ENCODE peak calls at places on chromosome 13, in four cellular contexts. One of them, this sample, is unnamed.

GRCh38 chr13:44651209-44651608 is 75.1 kb upstream of the TSC22D1 start:
- DNase-seq in right atrium auricular region: no peak
- DNase-seq in CD8-positive, alpha-beta T cell: no peak
- DNase-seq in GM13977: no peak
- DNase-seq in this sample: no peak

GRCh38 chr13:101452519-101453485 is at the start of gene ITGBL1:
- DNase-seq in CD8-positive, alpha-beta T cell: no peak
- DNase-seq in right atrium auricular region: no peak
- DNase-seq in GM13977: peak
- DNase-seq in this sample: no peak

GRCh38 chr13:44842158-44842557 is 147.1 kb downstream of the NUFIP1 start:
- DNase-seq in GM13977: no peak
- DNase-seq in right atrium auricular region: peak
- DNase-seq in CD8-positive, alpha-beta T cell: no peak
- DNase-seq in this sample: no peak

GRCh38 chr13:50082426-50083283 is 67.4 kb downstream of the KCNRG start:
- DNase-seq in GM13977: peak
- DNase-seq in CD8-positive, alpha-beta T cell: peak
- DNase-seq in right atrium auricular region: no peak
- DNase-seq in this sample: no peak

GRCh38 chr13:103246581-103247200 is 180.5 kb upstream of the SLC10A2 start:
- DNase-seq in GM13977: no peak
- DNase-seq in CD8-positive, alpha-beta T cell: no peak
- DNase-seq in right atrium auricular region: no peak
- DNase-seq in this sample: no peak

GRCh38 chr13:101449971-101450748 is 2.3 kb upstream of the ITGBL1 start:
- DNase-seq in CD8-positive, alpha-beta T cell: no peak
- DNase-seq in right atrium auricular region: no peak
- DNase-seq in GM13977: no peak
- DNase-seq in this sample: no peak

GRCh38 chr13:93522486-93522885 is 295.9 kb downstream of the GPC6 start:
- DNase-seq in right atrium auricular region: no peak
- DNase-seq in GM13977: no peak
- DNase-seq in CD8-positive, alpha-beta T cell: no peak
- DNase-seq in this sample: no peak

GRCh38 chr13:108915095-108915633 is 285.8 kb downstream of the MYO16 start:
- DNase-seq in CD8-positive, alpha-beta T cell: no peak
- DNase-seq in right atrium auricular region: no peak
- DNase-seq in GM13977: no peak
- DNase-seq in this sample: no peak

GRCh38 chr13:27289016-27289665 is 18.5 kb downstream of the RASL11A start:
- DNase-seq in right atrium auricular region: no peak
- DNase-seq in GM13977: no peak
- DNase-seq in CD8-positive, alpha-beta T cell: no peak
- DNase-seq in this sample: no peak

GRCh38 chr13:114259374-114259773 is 22.0 kb upstream of the UPF3A start:
- DNase-seq in CD8-positive, alpha-beta T cell: no peak
- DNase-seq in right atrium auricular region: no peak
- DNase-seq in GM13977: no peak
- DNase-seq in this sample: no peak

GRCh38 chr13:71912524-71912923 is 45.5 kb upstream of the DACH1 start:
- DNase-seq in CD8-positive, alpha-beta T cell: no peak
- DNase-seq in right atrium auricular region: no peak
- DNase-seq in GM13977: no peak
- DNase-seq in this sample: no peak

GRCh38 chr13:110445722-110446569 is 115.6 kb downstream of the RAB20 start:
- DNase-seq in GM13977: no peak
- DNase-seq in CD8-positive, alpha-beta T cell: no peak
- DNase-seq in right atrium auricular region: no peak
- DNase-seq in this sample: no peak

GRCh38 chr13:39266426-39266825 is 228.2 kb downstream of the NHLRC3 start:
- DNase-seq in CD8-positive, alpha-beta T cell: no peak
- DNase-seq in GM13977: no peak
- DNase-seq in right atrium auricular region: no peak
- DNase-seq in this sample: no peak

GRCh38 chr13:37539176-37539575 is 59.4 kb downstream of the POSTN start:
- DNase-seq in GM13977: no peak
- DNase-seq in right atrium auricular region: no peak
- DNase-seq in CD8-positive, alpha-beta T cell: no peak
- DNase-seq in this sample: no peak

GRCh38 chr13:39129253-39129652 is 91.0 kb downstream of the NHLRC3 start:
- DNase-seq in GM13977: no peak
- DNase-seq in CD8-positive, alpha-beta T cell: no peak
- DNase-seq in right atrium auricular region: no peak
- DNase-seq in this sample: no peak

GRCh38 chr13:84362777-84363176 is 480.5 kb upstream of the SLITRK1 start:
- DNase-seq in right atrium auricular region: no peak
- DNase-seq in GM13977: no peak
- DNase-seq in CD8-positive, alpha-beta T cell: no peak
- DNase-seq in this sample: no peak

GRCh38 chr13:73215807-73216206 is 157.0 kb downstream of the KLF5 start:
- DNase-seq in right atrium auricular region: no peak
- DNase-seq in GM13977: no peak
- DNase-seq in CD8-positive, alpha-beta T cell: no peak
- DNase-seq in this sample: no peak

GRCh38 chr13:50742353-50742752 is 101.1 kb downstream of the DLEU7 start:
- DNase-seq in CD8-positive, alpha-beta T cell: no peak
- DNase-seq in GM13977: no peak
- DNase-seq in right atrium auricular region: no peak
- DNase-seq in this sample: no peak

GRCh38 chr13:74889321-74889720 is 592.6 kb downstream of the TBC1D4 start:
- DNase-seq in right atrium auricular region: no peak
- DNase-seq in GM13977: no peak
- DNase-seq in CD8-positive, alpha-beta T cell: no peak
- DNase-seq in this sample: no peak

GRCh38 chr13:32415019-32415418 is 12.9 kb downstream of the N4BP2L1 start:
- DNase-seq in CD8-positive, alpha-beta T cell: no peak
- DNase-seq in right atrium auricular region: no peak
- DNase-seq in GM13977: no peak
- DNase-seq in this sample: no peak

GRCh38 chr13:102100234-102100633 is 301.6 kb downstream of the FGF14 start:
- DNase-seq in right atrium auricular region: no peak
- DNase-seq in CD8-positive, alpha-beta T cell: no peak
- DNase-seq in GM13977: no peak
- DNase-seq in this sample: no peak

GRCh38 chr13:34591163-34591562 is 350.9 kb upstream of the NBEA start:
- DNase-seq in CD8-positive, alpha-beta T cell: no peak
- DNase-seq in right atrium auricular region: no peak
- DNase-seq in GM13977: no peak
- DNase-seq in this sample: no peak

GRCh38 chr13:73984201-73984600 is 150.0 kb downstream of the KLF12 start:
- DNase-seq in GM13977: no peak
- DNase-seq in CD8-positive, alpha-beta T cell: no peak
- DNase-seq in right atrium auricular region: no peak
- DNase-seq in this sample: no peak

GRCh38 chr13:54337526-54337925 is 1308.9 kb downstream of the OLFM4 start:
- DNase-seq in GM13977: no peak
- DNase-seq in CD8-positive, alpha-beta T cell: no peak
- DNase-seq in right atrium auricular region: no peak
- DNase-seq in this sample: no peak

GRCh38 chr13:49098771-49099512 is 121.2 kb upstream of the MLNR start:
- DNase-seq in CD8-positive, alpha-beta T cell: no peak
- DNase-seq in GM13977: no peak
- DNase-seq in right atrium auricular region: no peak
- DNase-seq in this sample: no peak

GRCh38 chr13:111336666-111337065 is 16.2 kb downstream of the TEX29 start:
- DNase-seq in CD8-positive, alpha-beta T cell: no peak
- DNase-seq in GM13977: no peak
- DNase-seq in right atrium auricular region: no peak
- DNase-seq in this sample: no peak

GRCh38 chr13:26476111-26476743 is 81.3 kb upstream of the WASF3 start:
- DNase-seq in right atrium auricular region: no peak
- DNase-seq in CD8-positive, alpha-beta T cell: no peak
- DNase-seq in GM13977: no peak
- DNase-seq in this sample: no peak

GRCh38 chr13:27573265-27573664 is 47.1 kb downstream of the LNX2 start:
- DNase-seq in right atrium auricular region: no peak
- DNase-seq in CD8-positive, alpha-beta T cell: no peak
- DNase-seq in GM13977: no peak
- DNase-seq in this sample: no peak

GRCh38 chr13:98940325-98940724 is 37.5 kb downstream of the DOCK9 start:
- DNase-seq in right atrium auricular region: no peak
- DNase-seq in CD8-positive, alpha-beta T cell: no peak
- DNase-seq in GM13977: no peak
- DNase-seq in this sample: no peak

GRCh38 chr13:98939552-98940306 is 38.1 kb downstream of the DOCK9 start:
- DNase-seq in GM13977: no peak
- DNase-seq in CD8-positive, alpha-beta T cell: no peak
- DNase-seq in right atrium auricular region: no peak
- DNase-seq in this sample: no peak

GRCh38 chr13:98941118-98941517 is 36.7 kb downstream of the DOCK9 start:
- DNase-seq in right atrium auricular region: no peak
- DNase-seq in GM13977: no peak
- DNase-seq in CD8-positive, alpha-beta T cell: no peak
- DNase-seq in this sample: no peak

GRCh38 chr13:98938801-98939200 is 39.1 kb downstream of the DOCK9 start:
- DNase-seq in GM13977: no peak
- DNase-seq in CD8-positive, alpha-beta T cell: no peak
- DNase-seq in right atrium auricular region: no peak
- DNase-seq in this sample: no peak

GRCh38 chr13:98937911-98938381 is 39.9 kb downstream of the DOCK9 start:
- DNase-seq in CD8-positive, alpha-beta T cell: no peak
- DNase-seq in GM13977: no peak
- DNase-seq in right atrium auricular region: no peak
- DNase-seq in this sample: no peak
- TF ChIP-seq CTCF in CD8-positive, alpha-beta T cell: no peak
- TF ChIP-seq CTCF in GM13977: no peak
- TF ChIP-seq CTCF in right atrium auricular region: no peak
- TF ChIP-seq CTCF in this sample: no peak

DNA sequence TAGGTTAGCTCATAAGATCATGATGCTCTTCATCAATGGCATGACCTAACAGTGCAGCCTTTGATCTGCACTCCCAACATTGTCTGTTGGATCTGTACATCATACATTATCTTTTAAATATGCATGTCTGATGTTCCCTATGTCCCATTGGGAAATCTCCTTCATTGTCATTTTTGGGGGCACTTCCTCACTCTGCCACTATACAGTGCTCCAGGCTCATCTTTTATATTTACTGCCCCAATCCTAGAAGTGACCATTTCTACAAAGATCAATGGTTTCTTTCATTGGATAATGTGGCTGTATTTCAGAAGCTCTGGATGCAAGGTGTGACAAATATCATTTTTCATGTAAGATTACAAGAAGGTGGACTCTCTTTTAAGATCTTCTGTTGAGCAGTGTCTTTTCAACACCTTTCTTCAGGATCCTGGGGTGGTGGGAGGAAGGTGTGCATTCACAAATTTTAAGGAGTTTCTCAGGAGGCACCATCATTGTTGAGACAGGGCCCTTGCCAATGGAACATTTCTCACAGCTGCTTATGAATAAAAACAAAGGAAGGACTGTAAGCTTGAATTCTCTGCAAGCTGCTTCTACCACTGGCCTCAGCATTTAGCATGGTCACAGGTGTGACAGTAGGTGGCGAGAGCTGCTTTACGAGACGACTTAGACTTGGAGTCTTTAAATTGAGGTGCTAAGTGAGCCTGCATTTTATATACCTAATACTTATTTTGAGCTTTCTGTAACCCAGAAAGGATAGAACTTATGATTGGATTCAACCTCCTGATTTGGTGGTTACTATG is 403.0 kb downstream of the LMO7 start:
- DNase-seq in right atrium auricular region: no peak
- DNase-seq in GM13977: no peak
- DNase-seq in CD8-positive, alpha-beta T cell: no peak
- DNase-seq in this sample: no peak
- TF ChIP-seq CTCF in right atrium auricular region: no peak
- TF ChIP-seq CTCF in GM13977: peak
- TF ChIP-seq CTCF in CD8-positive, alpha-beta T cell: no peak
- TF ChIP-seq CTCF in this sample: peak

DNA sequence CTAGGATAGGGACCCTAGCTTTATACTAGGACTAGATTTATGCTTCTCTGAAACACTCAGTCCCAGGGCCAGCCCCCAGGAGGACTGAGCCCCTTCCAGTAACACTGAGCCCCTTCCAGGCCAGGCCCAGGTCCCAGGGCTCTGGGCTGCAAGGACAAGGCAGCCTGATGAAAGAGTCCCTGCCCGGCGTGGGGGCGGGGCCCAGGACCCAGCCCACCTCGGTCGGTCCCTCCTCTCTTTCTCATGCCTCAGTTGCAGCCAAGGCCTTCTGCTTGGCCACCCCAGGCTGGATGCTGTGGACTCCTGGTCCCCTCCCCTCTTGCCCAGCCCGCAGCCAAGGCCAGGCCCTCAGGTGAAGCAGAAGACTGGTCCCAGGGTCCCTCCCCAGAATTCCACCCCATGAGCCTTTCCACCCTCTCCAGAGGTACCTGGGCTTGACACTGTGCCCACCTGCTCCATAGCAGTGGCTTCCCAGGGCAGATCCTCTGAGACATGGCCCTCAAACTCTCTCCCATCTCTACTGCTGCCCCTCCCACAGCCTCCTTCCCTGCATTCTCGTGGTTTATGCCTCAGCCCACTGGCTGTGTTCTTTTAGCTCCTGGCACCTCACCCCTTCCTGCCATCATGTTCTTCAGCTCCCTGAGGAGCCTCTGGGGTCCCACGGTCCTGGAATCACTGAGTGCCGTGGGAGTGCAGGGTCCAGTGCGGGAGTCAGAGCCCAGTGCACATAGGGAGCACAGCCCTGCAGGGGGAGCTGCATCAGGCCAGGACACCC is 53.6 kb upstream of the C1QTNF9B start:
- DNase-seq in GM13977: no peak
- DNase-seq in CD8-positive, alpha-beta T cell: no peak
- DNase-seq in right atrium auricular region: no peak
- DNase-seq in this sample: no peak
- TF ChIP-seq CTCF in GM13977: peak
- TF ChIP-seq CTCF in CD8-positive, alpha-beta T cell: no peak
- TF ChIP-seq CTCF in right atrium auricular region: no peak
- TF ChIP-seq CTCF in this sample: no peak

GRCh38 chr13:59478908-59479307 is 684.8 kb downstream of the DIAPH3 start:
- DNase-seq in right atrium auricular region: no peak
- DNase-seq in CD8-positive, alpha-beta T cell: no peak
- DNase-seq in GM13977: no peak
- DNase-seq in this sample: no peak
- TF ChIP-seq CTCF in right atrium auricular region: no peak
- TF ChIP-seq CTCF in CD8-positive, alpha-beta T cell: no peak
- TF ChIP-seq CTCF in GM13977: no peak
- TF ChIP-seq CTCF in this sample: no peak